ENCODE peak calls at places on chromosomes 7 and 10, in five cellular contexts. K, R, G, V and X are unnamed samples.

GRCh38 chr7:4074407-4074806 is 607.7 kb upstream of the FOXK1 start:
- DNase-seq in K (no peak), R (no peak), G (no peak), V (no peak), X (no peak)

GRCh38 chr7:55474944-55475911 is 97.1 kb downstream of the VOPP1 start:
- DNase-seq in K (no peak), R (no peak), G (peak; percentile 19), V (peak; percentile 53), X (no peak)

GRCh38 chr7:146397141-146397540 is 280.5 kb downstream of the CNTNAP2 start:
- DNase-seq in K (no peak), R (no peak), G (no peak), V (no peak), X (no peak)

GRCh38 chr7:156999611-157000046 is 10.8 kb downstream of the MNX1 start:
- DNase-seq in K (no peak), R (no peak), G (no peak), V (peak; percentile 33), X (peak; percentile 57)

GRCh38 chr7:87961754-87962153 is 27.7 kb downstream of the ADAM22 start:
- DNase-seq in K (no peak), R (no peak), G (no peak), V (no peak), X (no peak)

GRCh38 chr7:77653572-77653971 is 42.7 kb upstream of the RSBN1L start:
- DNase-seq in K (no peak), R (no peak), G (no peak), V (no peak), X (no peak)

GRCh38 chr10:101752241-101752640 is 23.7 kb downstream of the FGF8 start:
- DNase-seq in K (no peak), R (no peak), G (no peak), V (no peak), X (no peak)

GRCh38 chr10:93225938-93226337 is 152.2 kb downstream of the CYP26A1 start:
- DNase-seq in K (no peak), R (no peak), G (no peak), V (no peak), X (no peak)

GRCh38 chr7:12066004-12066403 is 145.1 kb upstream of the TMEM106B start:
- DNase-seq in K (no peak), R (no peak), G (no peak), V (no peak), X (no peak)

GRCh38 chr10:80204801-80205477 is 398 bp downstream of the ANXA11 start:
- DNase-seq in K (peak; percentile 25), R (peak; percentile 61), G (peak; percentile 48), V (no peak), X (peak; percentile 76)

GRCh38 chr7:148503900-148504487 is 86.6 kb upstream of the C7orf33 start:
- DNase-seq in K (peak; percentile 12), R (no peak), G (no peak), V (no peak), X (peak; percentile 44)

GRCh38 chr7:69599879-69600764 is 1.8 kb downstream of the AUTS2 start:
- DNase-seq in K (peak; percentile 16), R (peak; percentile 26), G (peak; percentile 11), V (no peak), X (peak; percentile 36)

GRCh38 chr10:50740351-50740688 is 584 bp downstream of the ASAH2B start:
- DNase-seq in K (peak; percentile 76), R (no peak), G (peak; percentile 52), V (no peak), X (no peak)

GRCh38 chr10:14875941-14876340 is 2.7 kb upstream of the SUV39H2 start:
- DNase-seq in K (no peak), R (no peak), G (no peak), V (no peak), X (no peak)

GRCh38 chr10:74969093-74969492 is 142.4 kb upstream of the SAMD8 start:
- DNase-seq in K (no peak), R (no peak), G (no peak), V (no peak), X (no peak)

GRCh38 chr7:79403451-79403850 is 50.0 kb downstream of the MAGI2 start:
- DNase-seq in K (peak; percentile 2), R (no peak), G (no peak), V (no peak), X (no peak)

GRCh38 chr10:18157909-18158308 is 17.7 kb downstream of the CACNB2 start:
- DNase-seq in K (peak; percentile 95), R (no peak), G (no peak), V (no peak), X (no peak)

GRCh38 chr10:112409755-112410154 is 35.8 kb downstream of the ACSL5 start:
- DNase-seq in K (no peak), R (no peak), G (no peak), V (no peak), X (no peak)

GRCh38 chr10:8600192-8600591 is 545.7 kb downstream of the GATA3 start:
- DNase-seq in K (peak; percentile 14), R (no peak), G (peak; percentile 18), V (no peak), X (no peak)

GRCh38 chr10:122190553-122190952 is 80.5 kb upstream of the BTBD16 start:
- DNase-seq in K (no peak), R (no peak), G (no peak), V (no peak), X (no peak)

GRCh38 chr10:9853405-9854010 is 1164.2 kb upstream of the CELF2 start:
- DNase-seq in K (no peak), R (no peak), G (no peak), V (no peak), X (no peak)

GRCh38 chr7:81604808-81605174 is 165.1 kb downstream of the HGF start:
- DNase-seq in K (no peak), R (no peak), G (no peak), V (no peak), X (no peak)

GRCh38 chr7:54838540-54838925 is 79.5 kb upstream of the SEC61G start:
- DNase-seq in K (no peak), R (no peak), G (no peak), V (no peak), X (no peak)

DNA sequence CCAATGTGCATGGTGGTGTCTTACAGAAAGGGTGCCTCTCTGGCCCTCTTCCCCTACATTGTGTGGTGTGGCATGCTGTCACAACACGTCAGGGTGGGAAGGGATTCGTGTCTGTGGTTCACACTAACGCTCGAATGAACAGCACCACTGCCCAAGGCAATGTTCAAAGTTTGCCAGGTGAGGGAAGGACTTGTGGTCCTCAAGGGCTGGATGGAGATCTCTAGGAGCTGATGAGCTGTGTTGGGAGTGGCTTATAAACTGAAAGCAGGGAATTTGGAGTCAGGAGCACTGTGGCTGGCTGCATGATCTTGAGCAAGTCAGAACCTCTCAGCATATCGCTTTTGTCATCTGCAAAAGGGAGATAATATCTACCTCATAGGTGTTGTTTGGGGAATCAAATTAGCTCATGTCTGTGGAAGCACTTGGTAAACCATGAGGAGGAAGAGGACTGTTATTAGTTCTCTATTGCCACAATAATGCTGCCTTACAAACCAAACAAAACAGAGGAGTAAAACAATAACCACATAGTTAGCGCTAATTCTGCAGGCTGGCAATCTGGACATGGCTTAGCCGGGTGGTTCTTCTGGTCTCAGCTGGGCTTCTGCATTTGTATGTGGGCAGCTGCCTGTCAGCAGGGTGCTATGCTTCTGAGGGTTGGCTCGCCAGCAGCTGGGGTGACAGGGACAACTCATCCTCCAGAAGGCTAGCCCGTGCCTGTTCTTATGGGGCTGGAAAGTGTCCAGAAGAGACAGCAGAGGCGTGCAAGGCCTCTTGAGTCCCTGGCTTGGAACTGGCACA is 22.9 kb upstream of the C10orf105 start:
- DNase-seq in K (no peak), R (no peak), G (peak; percentile 24), V (no peak), X (no peak)
- TF ChIP-seq CTCF in K (no peak), R (no peak), G (no peak), V (no peak), X (no peak)

DNA sequence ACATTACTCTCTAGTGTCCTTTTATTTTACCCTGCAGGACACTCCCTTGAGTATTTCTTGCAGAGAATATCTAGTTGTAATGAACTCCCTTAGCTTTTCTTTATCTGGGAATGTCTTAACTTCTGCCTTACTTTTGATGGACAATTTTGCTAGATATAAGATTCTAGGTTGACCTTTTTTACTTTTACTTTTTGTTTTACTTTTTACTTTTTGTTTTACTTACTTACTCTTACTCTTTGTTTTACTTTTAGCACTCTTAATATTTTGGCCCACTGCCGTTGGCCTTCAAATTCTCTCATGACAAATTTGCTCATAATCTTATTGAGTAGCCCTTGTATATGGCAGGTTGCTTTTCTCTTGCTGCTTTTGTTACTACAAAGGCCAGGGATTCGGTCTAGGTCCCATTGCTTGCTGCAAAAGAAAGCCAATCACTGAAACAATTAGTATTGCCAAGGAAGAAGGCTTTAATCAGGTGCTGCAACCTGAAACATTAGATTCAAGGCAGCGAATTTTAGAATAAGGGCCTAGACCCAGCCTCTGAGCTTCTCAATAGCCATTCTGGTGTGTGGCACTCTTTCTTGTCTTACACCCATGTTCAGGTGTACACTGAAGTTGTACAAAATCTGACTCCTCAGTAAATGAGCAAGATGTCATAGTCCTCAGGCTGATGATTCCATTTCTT is 137.0 kb downstream of the TES start:
- DNase-seq in K (no peak), R (no peak), G (no peak), V (no peak), X (no peak)
- TF ChIP-seq CTCF in K (no peak), R (no peak), G (no peak), V (no peak), X (no peak)

GRCh38 chr10:60141916-60142559 is 235.7 kb upstream of the CCDC6 start:
- DNase-seq in K (no peak), R (no peak), G (no peak), V (no peak), X (no peak)
- TF ChIP-seq CTCF in K (no peak), R (no peak), G (no peak), V (no peak), X (no peak)

DNA sequence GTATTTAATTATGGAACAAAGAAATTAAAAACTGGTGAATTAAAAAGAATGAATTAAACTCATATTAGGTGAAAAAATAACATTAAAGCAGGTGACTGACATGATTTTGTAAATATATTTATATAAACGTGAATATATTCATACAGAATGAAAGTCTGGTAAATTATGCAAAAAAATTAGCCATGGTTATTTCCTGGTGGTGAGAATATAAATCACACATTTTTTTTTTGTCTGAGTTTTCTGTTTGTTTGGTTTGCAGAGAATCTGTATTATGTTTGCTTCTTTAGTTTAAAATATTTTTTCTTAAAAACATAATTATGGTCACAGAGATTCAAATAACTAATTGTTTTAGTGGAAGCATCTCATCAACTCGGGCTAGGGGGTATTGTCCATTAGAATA is 73.0 kb upstream of the CSTF2T start:
- DNase-seq in K (no peak), R (no peak), G (no peak), V (no peak), X (no peak)
- TF ChIP-seq CTCF in K (no peak), R (no peak), G (no peak), V (no peak), X (no peak)

GRCh38 chr10:104638861-104639594 is 2.1 kb upstream of the SORCS3 start:
- DNase-seq in K (no peak), R (no peak), G (no peak), V (no peak), X (peak; percentile 49)
- TF ChIP-seq CTCF in K (peak; percentile 40), R (no peak), G (peak; percentile 58), V (no peak), X (peak; percentile 25)

DNA sequence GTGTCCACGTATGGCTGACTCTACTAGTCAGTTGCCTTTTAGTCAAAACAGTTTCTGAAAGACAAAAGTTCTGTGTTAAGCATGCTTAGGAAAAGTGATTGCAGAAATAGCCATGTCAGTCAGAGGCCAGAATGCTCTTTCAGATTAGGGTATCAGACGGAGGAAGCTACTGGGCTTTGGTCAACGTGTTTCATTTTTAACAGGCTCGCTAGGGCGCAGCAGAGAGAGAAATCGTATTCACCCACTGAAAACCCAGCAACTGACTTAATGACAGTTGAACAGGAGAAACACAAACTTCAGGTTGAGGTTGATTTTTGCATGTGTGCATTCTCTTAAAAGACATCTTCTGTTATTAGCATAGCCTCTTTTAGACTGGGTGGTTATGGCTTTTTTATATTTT is 322.6 kb upstream of the KIAA1217 start:
- DNase-seq in K (no peak), R (no peak), G (no peak), V (no peak), X (no peak)
- TF ChIP-seq CTCF in K (no peak), R (peak; percentile 9), G (no peak), V (no peak), X (no peak)